ENCODE peak calls at places on chromosomes 16 and 17, in six cellular contexts. One of them, this sample, is unnamed.

GRCh38 chr17:34464812-34465211 is 101.8 kb upstream of the CCL1 start:
- DNase-seq in dorsolateral prefrontal cortex: no peak
- DNase-seq in activated CD4-positive, alpha-beta T cell treated with anti-CD3 and anti-CD28 coated beads, Interleukin-2, amount 50 U/mL, for 1 hour: no peak
- DNase-seq in A549: no peak
- DNase-seq in stimulated activated CD4-positive, alpha-beta T cell treated with anti-CD3 and anti-CD28 coated beads, Interleukin-2, amount 100 ng/mL, for 24 hours: no peak
- DNase-seq in ACHN: no peak
- DNase-seq in this sample: no peak

GRCh38 chr16:2031081-2031577 is 4.4 kb downstream of the NHERF2 start:
- DNase-seq in dorsolateral prefrontal cortex: no peak
- DNase-seq in activated CD4-positive, alpha-beta T cell treated with anti-CD3 and anti-CD28 coated beads, Interleukin-2, amount 50 U/mL, for 1 hour: no peak
- DNase-seq in A549: no peak
- DNase-seq in stimulated activated CD4-positive, alpha-beta T cell treated with anti-CD3 and anti-CD28 coated beads, Interleukin-2, amount 100 ng/mL, for 24 hours: no peak
- DNase-seq in ACHN: no peak
- DNase-seq in this sample: no peak

GRCh38 chr16:1305823-1306222 is 3.6 kb upstream of the UBE2I start:
- DNase-seq in dorsolateral prefrontal cortex: no peak
- DNase-seq in activated CD4-positive, alpha-beta T cell treated with anti-CD3 and anti-CD28 coated beads, Interleukin-2, amount 50 U/mL, for 1 hour: no peak
- DNase-seq in A549: no peak
- DNase-seq in stimulated activated CD4-positive, alpha-beta T cell treated with anti-CD3 and anti-CD28 coated beads, Interleukin-2, amount 100 ng/mL, for 24 hours: no peak
- DNase-seq in ACHN: no peak
- DNase-seq in this sample: no peak

GRCh38 chr16:49460786-49461470 is 87.3 kb downstream of the C16orf78 start:
- DNase-seq in dorsolateral prefrontal cortex: no peak
- DNase-seq in activated CD4-positive, alpha-beta T cell treated with anti-CD3 and anti-CD28 coated beads, Interleukin-2, amount 50 U/mL, for 1 hour: no peak
- DNase-seq in A549: no peak
- DNase-seq in stimulated activated CD4-positive, alpha-beta T cell treated with anti-CD3 and anti-CD28 coated beads, Interleukin-2, amount 100 ng/mL, for 24 hours: peak
- DNase-seq in ACHN: no peak
- DNase-seq in this sample: no peak

GRCh38 chr16:1990336-1991134 is 765 bp downstream of the SYNGR3 start:
- DNase-seq in dorsolateral prefrontal cortex: peak
- DNase-seq in activated CD4-positive, alpha-beta T cell treated with anti-CD3 and anti-CD28 coated beads, Interleukin-2, amount 50 U/mL, for 1 hour: peak
- DNase-seq in A549: no peak
- DNase-seq in stimulated activated CD4-positive, alpha-beta T cell treated with anti-CD3 and anti-CD28 coated beads, Interleukin-2, amount 100 ng/mL, for 24 hours: peak
- DNase-seq in ACHN: peak
- DNase-seq in this sample: peak

GRCh38 chr17:77749316-77749715 is 209.2 kb upstream of the TNRC6C start:
- DNase-seq in dorsolateral prefrontal cortex: no peak
- DNase-seq in activated CD4-positive, alpha-beta T cell treated with anti-CD3 and anti-CD28 coated beads, Interleukin-2, amount 50 U/mL, for 1 hour: no peak
- DNase-seq in A549: no peak
- DNase-seq in stimulated activated CD4-positive, alpha-beta T cell treated with anti-CD3 and anti-CD28 coated beads, Interleukin-2, amount 100 ng/mL, for 24 hours: no peak
- DNase-seq in ACHN: no peak
- DNase-seq in this sample: no peak

GRCh38 chr16:83953796-83954576 is 946 bp downstream of the OSGIN1 start:
- DNase-seq in dorsolateral prefrontal cortex: no peak
- DNase-seq in activated CD4-positive, alpha-beta T cell treated with anti-CD3 and anti-CD28 coated beads, Interleukin-2, amount 50 U/mL, for 1 hour: no peak
- DNase-seq in A549: peak
- DNase-seq in stimulated activated CD4-positive, alpha-beta T cell treated with anti-CD3 and anti-CD28 coated beads, Interleukin-2, amount 100 ng/mL, for 24 hours: no peak
- DNase-seq in ACHN: peak
- DNase-seq in this sample: no peak

GRCh38 chr17:56832446-56832845 is 1.3 kb downstream of the C17orf67 start:
- DNase-seq in dorsolateral prefrontal cortex: no peak
- DNase-seq in activated CD4-positive, alpha-beta T cell treated with anti-CD3 and anti-CD28 coated beads, Interleukin-2, amount 50 U/mL, for 1 hour: no peak
- DNase-seq in A549: no peak
- DNase-seq in stimulated activated CD4-positive, alpha-beta T cell treated with anti-CD3 and anti-CD28 coated beads, Interleukin-2, amount 100 ng/mL, for 24 hours: no peak
- DNase-seq in ACHN: peak
- DNase-seq in this sample: no peak

GRCh38 chr16:87823146-87823929 is 46.0 kb downstream of the SLC7A5 start:
- DNase-seq in dorsolateral prefrontal cortex: no peak
- DNase-seq in activated CD4-positive, alpha-beta T cell treated with anti-CD3 and anti-CD28 coated beads, Interleukin-2, amount 50 U/mL, for 1 hour: no peak
- DNase-seq in A549: no peak
- DNase-seq in stimulated activated CD4-positive, alpha-beta T cell treated with anti-CD3 and anti-CD28 coated beads, Interleukin-2, amount 100 ng/mL, for 24 hours: no peak
- DNase-seq in ACHN: no peak
- DNase-seq in this sample: no peak

GRCh38 chr17:60094754-60095153 is 16.0 kb upstream of the HEATR6 start:
- DNase-seq in dorsolateral prefrontal cortex: no peak
- DNase-seq in activated CD4-positive, alpha-beta T cell treated with anti-CD3 and anti-CD28 coated beads, Interleukin-2, amount 50 U/mL, for 1 hour: no peak
- DNase-seq in A549: no peak
- DNase-seq in stimulated activated CD4-positive, alpha-beta T cell treated with anti-CD3 and anti-CD28 coated beads, Interleukin-2, amount 100 ng/mL, for 24 hours: no peak
- DNase-seq in ACHN: no peak
- DNase-seq in this sample: no peak